ENCODE peak calls at places on chromosomes 16 and 17, in four cellular contexts. One of them, this sample, is unnamed.

GRCh38 chr17:67156269-67157199 is 88.5 kb downstream of the HELZ start:
- DNase-seq in CD8-positive, alpha-beta T cell: no peak
- DNase-seq in breast epithelium: no peak
- DNase-seq in A549: no peak
- DNase-seq in this sample: no peak

GRCh38 chr17:67594115-67594878 is 123.4 kb upstream of the NOL11 start:
- DNase-seq in breast epithelium: no peak
- DNase-seq in CD8-positive, alpha-beta T cell: no peak
- DNase-seq in A549: no peak
- DNase-seq in this sample: no peak

GRCh38 chr16:693766-694165 is 3.6 kb upstream of the WDR24 start:
- DNase-seq in A549: no peak
- DNase-seq in CD8-positive, alpha-beta T cell: no peak
- DNase-seq in breast epithelium: no peak
- DNase-seq in this sample: no peak

GRCh38 chr17:43517615-43518386 is 28.3 kb downstream of the ETV4 start:
- DNase-seq in breast epithelium: no peak
- DNase-seq in A549: no peak
- DNase-seq in CD8-positive, alpha-beta T cell: no peak
- DNase-seq in this sample: no peak

GRCh38 chr16:29738514-29738913 is 7.3 kb downstream of the C16orf54 start:
- DNase-seq in breast epithelium: no peak
- DNase-seq in CD8-positive, alpha-beta T cell: peak
- DNase-seq in A549: no peak
- DNase-seq in this sample: no peak

GRCh38 chr17:71921726-71922320 is 199.0 kb upstream of the SOX9 start:
- DNase-seq in CD8-positive, alpha-beta T cell: no peak
- DNase-seq in breast epithelium: no peak
- DNase-seq in A549: no peak
- DNase-seq in this sample: no peak

GRCh38 chr17:38469875-38470274 is 41.6 kb downstream of the ARHGAP23 start:
- DNase-seq in A549: no peak
- DNase-seq in CD8-positive, alpha-beta T cell: no peak
- DNase-seq in breast epithelium: no peak
- DNase-seq in this sample: no peak

GRCh38 chr16:83768976-83769375 is 38.8 kb upstream of the HSBP1 start:
- DNase-seq in CD8-positive, alpha-beta T cell: no peak
- DNase-seq in breast epithelium: no peak
- DNase-seq in A549: no peak
- DNase-seq in this sample: no peak

GRCh38 chr17:46979023-46979870 is at the start of gene RPRML:
- DNase-seq in CD8-positive, alpha-beta T cell: no peak
- DNase-seq in A549: peak
- DNase-seq in breast epithelium: no peak
- DNase-seq in this sample: no peak

GRCh38 chr16:30065943-30066881 is 652 bp downstream of the ALDOA start:
- DNase-seq in CD8-positive, alpha-beta T cell: peak
- DNase-seq in A549: no peak
- DNase-seq in breast epithelium: no peak
- DNase-seq in this sample: no peak

GRCh38 chr16:65249768-65250167 is 127.9 kb upstream of the CDH11 start:
- DNase-seq in CD8-positive, alpha-beta T cell: no peak
- DNase-seq in A549: no peak
- DNase-seq in breast epithelium: peak
- DNase-seq in this sample: peak

GRCh38 chr17:73595068-73595865 is 49.0 kb downstream of the SDK2 start:
- DNase-seq in breast epithelium: no peak
- DNase-seq in CD8-positive, alpha-beta T cell: peak
- DNase-seq in A549: peak
- DNase-seq in this sample: no peak

GRCh38 chr16:56269824-56270684 is 78.8 kb downstream of the GNAO1 start:
- DNase-seq in CD8-positive, alpha-beta T cell: no peak
- DNase-seq in A549: no peak
- DNase-seq in breast epithelium: no peak
- DNase-seq in this sample: peak
- TF ChIP-seq CTCF in CD8-positive, alpha-beta T cell: no peak
- TF ChIP-seq CTCF in A549: no peak
- TF ChIP-seq CTCF in breast epithelium: no peak
- TF ChIP-seq CTCF in this sample: no peak

DNA sequence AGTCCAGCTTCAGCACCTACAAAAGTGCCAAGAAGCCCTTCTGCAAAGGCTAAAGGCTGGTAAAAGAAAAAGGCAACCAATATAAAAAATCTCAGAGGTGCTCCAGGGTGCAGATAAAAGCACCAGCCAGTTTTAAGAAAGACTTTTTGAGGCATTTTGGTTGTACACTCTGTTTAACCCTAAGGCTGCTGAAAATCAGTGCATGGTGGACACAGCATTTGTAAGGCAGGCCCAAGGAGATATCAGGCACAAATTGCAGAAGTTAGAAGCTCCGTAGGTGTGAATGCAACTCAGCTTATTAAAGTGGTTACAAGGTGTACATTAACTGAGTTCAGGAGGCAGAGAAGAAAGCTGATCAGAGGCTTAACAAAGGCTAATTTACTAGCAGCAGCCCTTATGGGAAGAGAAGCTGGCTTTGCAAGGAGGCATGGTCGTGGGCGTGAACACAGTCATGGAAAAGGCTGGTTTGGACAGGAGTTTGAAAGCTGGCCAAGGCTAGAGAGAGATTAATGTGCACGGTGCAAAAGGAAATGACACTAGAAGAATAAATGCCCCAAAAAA is 21.1 kb downstream of the ACSM1 start:
- DNase-seq in CD8-positive, alpha-beta T cell: no peak
- DNase-seq in breast epithelium: no peak
- DNase-seq in A549: no peak
- DNase-seq in this sample: no peak
- H3K4me3 ChIP-seq in CD8-positive, alpha-beta T cell: peak
- H3K4me3 ChIP-seq in breast epithelium: peak
- H3K4me3 ChIP-seq in A549: no peak
- H3K4me3 ChIP-seq in this sample: peak

GRCh38 chr17:29682054-29682453 is 59.3 kb upstream of the CORO6 start:
- DNase-seq in A549: no peak
- DNase-seq in breast epithelium: no peak
- DNase-seq in CD8-positive, alpha-beta T cell: no peak
- DNase-seq in this sample: no peak

GRCh38 chr17:29687601-29688000 is 64.9 kb upstream of the CORO6 start:
- DNase-seq in CD8-positive, alpha-beta T cell: no peak
- DNase-seq in A549: no peak
- DNase-seq in breast epithelium: no peak
- DNase-seq in this sample: no peak

GRCh38 chr17:29686998-29687397 is 64.3 kb upstream of the CORO6 start:
- DNase-seq in breast epithelium: no peak
- DNase-seq in A549: no peak
- DNase-seq in CD8-positive, alpha-beta T cell: no peak
- DNase-seq in this sample: no peak

GRCh38 chr17:29683481-29683880 is 60.8 kb upstream of the CORO6 start:
- DNase-seq in A549: no peak
- DNase-seq in breast epithelium: no peak
- DNase-seq in CD8-positive, alpha-beta T cell: no peak
- DNase-seq in this sample: no peak

DNA sequence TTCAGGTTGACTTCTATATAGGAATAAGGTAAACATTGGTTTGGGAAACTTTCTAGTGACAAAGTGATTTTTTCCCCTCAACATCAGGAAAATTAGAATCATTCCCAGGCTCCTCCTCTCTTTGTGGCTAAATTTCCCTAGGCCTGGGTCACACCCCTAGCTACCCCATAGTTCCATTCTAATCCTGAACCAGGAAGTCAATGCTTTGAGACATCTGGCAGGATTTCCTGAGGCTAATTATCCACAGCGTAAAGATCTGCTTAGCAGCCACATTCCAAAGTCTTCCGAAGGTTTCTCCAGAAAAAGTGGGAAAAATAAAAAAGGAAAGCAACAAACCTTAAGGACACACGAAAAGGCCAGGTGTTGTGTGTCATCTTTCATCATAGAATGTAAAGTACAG is 60.3 kb upstream of the CORO6 start:
- DNase-seq in A549: no peak
- DNase-seq in breast epithelium: no peak
- DNase-seq in CD8-positive, alpha-beta T cell: no peak
- DNase-seq in this sample: no peak
- H3K27ac ChIP-seq in A549: no peak
- H3K27ac ChIP-seq in breast epithelium: peak
- H3K27ac ChIP-seq in CD8-positive, alpha-beta T cell: no peak
- H3K27ac ChIP-seq in this sample: peak

DNA sequence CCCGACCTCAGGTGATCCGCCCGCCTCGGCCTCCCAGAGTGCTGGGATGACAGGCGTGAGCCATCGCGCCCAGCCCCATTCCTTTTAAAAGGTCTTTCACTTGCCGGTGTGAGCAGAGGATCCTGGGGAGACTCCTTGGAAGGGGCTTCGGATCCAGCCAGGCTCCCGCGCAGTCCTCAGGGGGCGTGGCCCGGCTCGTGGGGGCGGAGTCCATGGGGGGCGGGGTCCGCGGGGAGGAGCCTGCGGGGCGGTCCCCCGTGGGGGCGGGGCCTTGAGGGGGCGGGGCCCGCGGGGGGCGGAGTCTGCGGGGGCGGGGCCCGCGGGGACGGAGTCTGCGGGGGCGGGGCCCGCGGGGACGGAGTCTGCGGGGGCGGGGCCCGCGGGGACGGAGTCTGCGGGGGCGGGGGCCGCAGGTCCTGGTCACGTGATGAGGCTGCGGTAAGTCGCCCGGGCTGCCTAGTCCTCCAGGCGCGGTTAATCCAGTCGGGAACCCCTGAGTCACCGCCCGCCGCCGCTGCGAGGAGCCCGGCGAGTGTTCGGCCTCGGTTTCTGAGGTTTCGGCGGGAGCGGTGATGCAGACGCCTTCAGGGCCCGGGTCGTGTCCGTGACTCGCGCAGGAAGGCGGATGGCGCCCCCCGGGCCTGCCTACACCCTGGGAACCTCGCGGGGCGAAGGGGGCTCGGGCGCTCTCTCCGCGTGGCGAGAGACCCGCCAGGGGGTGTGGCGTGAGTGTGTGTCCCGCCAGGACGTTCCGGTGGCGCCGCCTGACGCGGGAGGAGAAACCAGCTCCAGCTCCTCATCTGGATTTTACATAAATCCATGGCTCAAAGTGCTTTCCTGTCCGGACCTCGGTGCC is 23.6 kb upstream of the ABR start:
- DNase-seq in CD8-positive, alpha-beta T cell: peak
- DNase-seq in A549: peak
- DNase-seq in breast epithelium: peak
- DNase-seq in this sample: no peak
- TF ChIP-seq CTCF in CD8-positive, alpha-beta T cell: no peak
- TF ChIP-seq CTCF in A549: peak
- TF ChIP-seq CTCF in breast epithelium: no peak
- TF ChIP-seq CTCF in this sample: no peak

GRCh38 chr17:15432807-15433547 is 34.4 kb downstream of the CDRT4 start:
- DNase-seq in breast epithelium: no peak
- DNase-seq in CD8-positive, alpha-beta T cell: no peak
- DNase-seq in A549: no peak
- DNase-seq in this sample: no peak

GRCh38 chr17:15441315-15441714 is 26.1 kb downstream of the CDRT4 start:
- DNase-seq in A549: no peak
- DNase-seq in CD8-positive, alpha-beta T cell: no peak
- DNase-seq in breast epithelium: no peak
- DNase-seq in this sample: no peak

GRCh38 chr17:15431766-15432165 is 35.7 kb downstream of the CDRT4 start:
- DNase-seq in A549: no peak
- DNase-seq in breast epithelium: no peak
- DNase-seq in CD8-positive, alpha-beta T cell: no peak
- DNase-seq in this sample: no peak

GRCh38 chr17:15440347-15440746 is 27.1 kb downstream of the CDRT4 start:
- DNase-seq in A549: no peak
- DNase-seq in breast epithelium: no peak
- DNase-seq in CD8-positive, alpha-beta T cell: no peak
- DNase-seq in this sample: no peak

DNA sequence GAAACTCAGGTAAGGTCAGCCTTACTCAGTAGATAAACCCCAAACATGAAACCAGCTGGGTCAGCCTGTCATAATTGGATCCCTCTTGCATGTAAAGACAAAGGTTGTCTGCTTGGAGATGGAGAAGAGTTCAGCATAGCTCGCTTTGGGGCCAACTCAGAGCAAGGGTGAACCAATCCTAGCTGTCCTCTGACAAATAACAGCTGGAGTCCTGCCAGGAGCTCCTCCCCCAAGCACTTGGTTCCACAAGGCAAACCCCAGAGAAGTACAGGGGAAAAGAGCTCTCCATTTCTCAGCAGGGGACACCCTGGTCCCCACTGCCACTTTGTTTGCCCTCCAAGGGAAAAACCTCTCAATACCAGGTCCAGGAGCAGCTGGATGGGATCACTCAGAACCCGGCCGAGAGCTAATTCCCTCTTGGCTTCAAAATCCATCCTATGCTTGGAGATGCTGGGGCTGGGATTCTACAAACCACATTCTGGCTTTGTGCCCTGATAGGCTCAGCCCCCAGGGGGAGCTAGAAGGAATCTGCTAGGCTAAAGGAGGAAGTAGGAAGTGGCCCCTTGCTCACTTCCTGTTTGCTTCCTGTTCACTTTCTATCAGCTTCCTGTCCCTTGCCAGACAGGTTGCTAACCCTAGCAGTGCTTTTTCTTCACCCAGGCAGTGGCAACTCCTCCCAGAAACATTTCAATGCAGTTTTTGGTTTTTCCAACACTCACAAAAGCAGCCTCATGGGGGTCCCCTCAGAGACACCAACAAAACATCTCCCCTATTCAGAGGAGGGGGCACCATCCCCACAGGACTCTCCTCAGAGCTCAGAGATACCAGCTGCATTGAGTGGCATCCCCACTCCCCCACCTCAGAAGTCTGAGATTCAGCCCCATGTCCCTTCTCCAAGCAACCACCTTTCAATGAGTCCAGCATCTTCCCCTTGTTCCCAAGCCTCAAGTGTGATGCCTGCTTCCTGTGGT is 30.7 kb downstream of the CDRT4 start:
- DNase-seq in breast epithelium: no peak
- DNase-seq in A549: peak
- DNase-seq in CD8-positive, alpha-beta T cell: peak
- DNase-seq in this sample: peak
- H3K4me3 ChIP-seq in breast epithelium: no peak
- H3K4me3 ChIP-seq in A549: no peak
- H3K4me3 ChIP-seq in CD8-positive, alpha-beta T cell: no peak
- H3K4me3 ChIP-seq in this sample: no peak

GRCh38 chr17:31843382-31843780 is 15.7 kb downstream of the COPRS start:
- DNase-seq in A549: no peak
- DNase-seq in CD8-positive, alpha-beta T cell: no peak
- DNase-seq in breast epithelium: no peak
- DNase-seq in this sample: no peak

GRCh38 chr17:31841850-31842415 is 17.1 kb downstream of the COPRS start:
- DNase-seq in breast epithelium: no peak
- DNase-seq in CD8-positive, alpha-beta T cell: no peak
- DNase-seq in A549: no peak
- DNase-seq in this sample: no peak

GRCh38 chr17:31838641-31839225 is 20.3 kb downstream of the COPRS start:
- DNase-seq in breast epithelium: no peak
- DNase-seq in A549: no peak
- DNase-seq in CD8-positive, alpha-beta T cell: no peak
- DNase-seq in this sample: no peak

GRCh38 chr17:31842416-31843381 is 16.3 kb downstream of the COPRS start:
- DNase-seq in breast epithelium: peak
- DNase-seq in A549: peak
- DNase-seq in CD8-positive, alpha-beta T cell: peak
- DNase-seq in this sample: peak
- H3K27ac ChIP-seq in breast epithelium: peak
- H3K27ac ChIP-seq in A549: peak
- H3K27ac ChIP-seq in CD8-positive, alpha-beta T cell: no peak
- H3K27ac ChIP-seq in this sample: peak

GRCh38 chr17:8256691-8257090 is 7.6 kb downstream of the PFAS start:
- DNase-seq in CD8-positive, alpha-beta T cell: no peak
- DNase-seq in breast epithelium: no peak
- DNase-seq in A549: no peak
- DNase-seq in this sample: no peak
- TF ChIP-seq CTCF in CD8-positive, alpha-beta T cell: no peak
- TF ChIP-seq CTCF in breast epithelium: no peak
- TF ChIP-seq CTCF in A549: no peak
- TF ChIP-seq CTCF in this sample: no peak

This sample was measured in right atrium auricular region.